ENCODE peak calls at places on chromosomes 11 and 22, in five cellular contexts. One of them, this sample, is unnamed.
A peak's percentile ranks its signal among the peaks of the same experiment; 100 is the strongest.

GRCh38 chr22:44025171-44026065 is 1.3 kb downstream of the PARVB start:
- DNase-seq in stimulated activated CD4-positive, alpha-beta T cell treated with anti-CD3 and anti-CD28 coated beads, Interleukin-1b, Interleukin-23, amount 100 ng/mL, for 48 hours: no peak
- DNase-seq in memory B cell: peak; percentile 84
- DNase-seq in activated T-cell treated with anti-CD3 and anti-CD28 coated beads for 1 hour: no peak
- DNase-seq in A549: no peak
- DNase-seq in this sample: no peak

GRCh38 chr11:118614511-118614910 is 7.1 kb downstream of the PHLDB1 start:
- DNase-seq in memory B cell: no peak
- DNase-seq in stimulated activated CD4-positive, alpha-beta T cell treated with anti-CD3 and anti-CD28 coated beads, Interleukin-1b, Interleukin-23, amount 100 ng/mL, for 48 hours: no peak
- DNase-seq in A549: no peak
- DNase-seq in activated T-cell treated with anti-CD3 and anti-CD28 coated beads for 1 hour: no peak
- DNase-seq in this sample: peak; percentile 33

GRCh38 chr11:64742940-64743590 is 877 bp downstream of the RASGRP2 start:
- DNase-seq in stimulated activated CD4-positive, alpha-beta T cell treated with anti-CD3 and anti-CD28 coated beads, Interleukin-1b, Interleukin-23, amount 100 ng/mL, for 48 hours: peak; percentile 65
- DNase-seq in memory B cell: peak; percentile 83
- DNase-seq in activated T-cell treated with anti-CD3 and anti-CD28 coated beads for 1 hour: peak; percentile 67
- DNase-seq in A549: peak; percentile 48
- DNase-seq in this sample: peak; percentile 76

GRCh38 chr11:71927813-71928738 is at the start of gene XNDC1N:
- DNase-seq in stimulated activated CD4-positive, alpha-beta T cell treated with anti-CD3 and anti-CD28 coated beads, Interleukin-1b, Interleukin-23, amount 100 ng/mL, for 48 hours: peak; percentile 77
- DNase-seq in A549: peak; percentile 90
- DNase-seq in activated T-cell treated with anti-CD3 and anti-CD28 coated beads for 1 hour: peak; percentile 23
- DNase-seq in memory B cell: no peak
- DNase-seq in this sample: peak; percentile 80

GRCh38 chr11:65185869-65186341 is 4.2 kb downstream of the CAPN1 start:
- DNase-seq in memory B cell: no peak
- DNase-seq in A549: no peak
- DNase-seq in stimulated activated CD4-positive, alpha-beta T cell treated with anti-CD3 and anti-CD28 coated beads, Interleukin-1b, Interleukin-23, amount 100 ng/mL, for 48 hours: no peak
- DNase-seq in activated T-cell treated with anti-CD3 and anti-CD28 coated beads for 1 hour: no peak
- DNase-seq in this sample: no peak

GRCh38 chr11:115944596-115944995 is 440.4 kb upstream of the CADM1 start:
- DNase-seq in A549: no peak
- DNase-seq in activated T-cell treated with anti-CD3 and anti-CD28 coated beads for 1 hour: no peak
- DNase-seq in memory B cell: no peak
- DNase-seq in stimulated activated CD4-positive, alpha-beta T cell treated with anti-CD3 and anti-CD28 coated beads, Interleukin-1b, Interleukin-23, amount 100 ng/mL, for 48 hours: no peak
- DNase-seq in this sample: no peak

GRCh38 chr22:31920306-31920705 is 24.0 kb upstream of the YWHAH start:
- DNase-seq in stimulated activated CD4-positive, alpha-beta T cell treated with anti-CD3 and anti-CD28 coated beads, Interleukin-1b, Interleukin-23, amount 100 ng/mL, for 48 hours: no peak
- DNase-seq in memory B cell: no peak
- DNase-seq in A549: no peak
- DNase-seq in activated T-cell treated with anti-CD3 and anti-CD28 coated beads for 1 hour: no peak
- DNase-seq in this sample: no peak

GRCh38 chr11:34651551-34651950 is 30.7 kb downstream of the EHF start:
- DNase-seq in activated T-cell treated with anti-CD3 and anti-CD28 coated beads for 1 hour: no peak
- DNase-seq in memory B cell: no peak
- DNase-seq in A549: no peak
- DNase-seq in stimulated activated CD4-positive, alpha-beta T cell treated with anti-CD3 and anti-CD28 coated beads, Interleukin-1b, Interleukin-23, amount 100 ng/mL, for 48 hours: no peak
- DNase-seq in this sample: no peak

GRCh38 chr11:120819437-120819836 is 204.5 kb upstream of the TBCEL start:
- DNase-seq in A549: no peak
- DNase-seq in memory B cell: no peak
- DNase-seq in activated T-cell treated with anti-CD3 and anti-CD28 coated beads for 1 hour: no peak
- DNase-seq in stimulated activated CD4-positive, alpha-beta T cell treated with anti-CD3 and anti-CD28 coated beads, Interleukin-1b, Interleukin-23, amount 100 ng/mL, for 48 hours: no peak
- DNase-seq in this sample: no peak

GRCh38 chr11:64444838-64445441 is 86.0 kb downstream of the RPS6KA4 start:
- DNase-seq in A549: peak; percentile 61
- DNase-seq in stimulated activated CD4-positive, alpha-beta T cell treated with anti-CD3 and anti-CD28 coated beads, Interleukin-1b, Interleukin-23, amount 100 ng/mL, for 48 hours: no peak
- DNase-seq in memory B cell: no peak
- DNase-seq in activated T-cell treated with anti-CD3 and anti-CD28 coated beads for 1 hour: no peak
- DNase-seq in this sample: no peak

GRCh38 chr11:61377461-61378160 is 14.8 kb upstream of the TMEM216 start:
- DNase-seq in stimulated activated CD4-positive, alpha-beta T cell treated with anti-CD3 and anti-CD28 coated beads, Interleukin-1b, Interleukin-23, amount 100 ng/mL, for 48 hours: no peak
- DNase-seq in A549: no peak
- DNase-seq in memory B cell: no peak
- DNase-seq in activated T-cell treated with anti-CD3 and anti-CD28 coated beads for 1 hour: no peak
- DNase-seq in this sample: no peak

GRCh38 chr11:76265771-76266241 is 59.5 kb upstream of the WNT11 start:
- DNase-seq in memory B cell: no peak
- DNase-seq in stimulated activated CD4-positive, alpha-beta T cell treated with anti-CD3 and anti-CD28 coated beads, Interleukin-1b, Interleukin-23, amount 100 ng/mL, for 48 hours: no peak
- DNase-seq in activated T-cell treated with anti-CD3 and anti-CD28 coated beads for 1 hour: no peak
- DNase-seq in A549: no peak
- DNase-seq in this sample: no peak

GRCh38 chr11:123173856-123174186 is 21.2 kb downstream of the CLMP start:
- DNase-seq in activated T-cell treated with anti-CD3 and anti-CD28 coated beads for 1 hour: no peak
- DNase-seq in stimulated activated CD4-positive, alpha-beta T cell treated with anti-CD3 and anti-CD28 coated beads, Interleukin-1b, Interleukin-23, amount 100 ng/mL, for 48 hours: no peak
- DNase-seq in memory B cell: no peak
- DNase-seq in A549: no peak
- DNase-seq in this sample: no peak

GRCh38 chr11:133530501-133530835 is 1.8 kb downstream of the OPCML start:
- DNase-seq in activated T-cell treated with anti-CD3 and anti-CD28 coated beads for 1 hour: no peak
- DNase-seq in memory B cell: no peak
- DNase-seq in A549: no peak
- DNase-seq in stimulated activated CD4-positive, alpha-beta T cell treated with anti-CD3 and anti-CD28 coated beads, Interleukin-1b, Interleukin-23, amount 100 ng/mL, for 48 hours: no peak
- DNase-seq in this sample: peak; percentile 65

GRCh38 chr11:40381481-40381880 is 1078.0 kb downstream of the LRRC4C start:
- DNase-seq in activated T-cell treated with anti-CD3 and anti-CD28 coated beads for 1 hour: no peak
- DNase-seq in A549: no peak
- DNase-seq in memory B cell: no peak
- DNase-seq in stimulated activated CD4-positive, alpha-beta T cell treated with anti-CD3 and anti-CD28 coated beads, Interleukin-1b, Interleukin-23, amount 100 ng/mL, for 48 hours: no peak
- DNase-seq in this sample: no peak

GRCh38 chr11:66549696-66550095 is 3.0 kb downstream of the ACTN3 start:
- DNase-seq in activated T-cell treated with anti-CD3 and anti-CD28 coated beads for 1 hour: no peak
- DNase-seq in memory B cell: no peak
- DNase-seq in A549: no peak
- DNase-seq in stimulated activated CD4-positive, alpha-beta T cell treated with anti-CD3 and anti-CD28 coated beads, Interleukin-1b, Interleukin-23, amount 100 ng/mL, for 48 hours: no peak
- DNase-seq in this sample: no peak

GRCh38 chr11:95148421-95148820 is 58.8 kb downstream of the ENDOD1 start:
- DNase-seq in A549: no peak
- DNase-seq in stimulated activated CD4-positive, alpha-beta T cell treated with anti-CD3 and anti-CD28 coated beads, Interleukin-1b, Interleukin-23, amount 100 ng/mL, for 48 hours: no peak
- DNase-seq in memory B cell: no peak
- DNase-seq in activated T-cell treated with anti-CD3 and anti-CD28 coated beads for 1 hour: no peak
- DNase-seq in this sample: no peak

GRCh38 chr22:43001271-43002197 is 13.4 kb downstream of the PACSIN2 start:
- DNase-seq in activated T-cell treated with anti-CD3 and anti-CD28 coated beads for 1 hour: no peak
- DNase-seq in memory B cell: no peak
- DNase-seq in stimulated activated CD4-positive, alpha-beta T cell treated with anti-CD3 and anti-CD28 coated beads, Interleukin-1b, Interleukin-23, amount 100 ng/mL, for 48 hours: no peak
- DNase-seq in A549: no peak
- DNase-seq in this sample: no peak

GRCh38 chr11:68015467-68015866 is 5.3 kb downstream of the ALDH3B1 start:
- DNase-seq in stimulated activated CD4-positive, alpha-beta T cell treated with anti-CD3 and anti-CD28 coated beads, Interleukin-1b, Interleukin-23, amount 100 ng/mL, for 48 hours: no peak
- DNase-seq in memory B cell: no peak
- DNase-seq in A549: no peak
- DNase-seq in activated T-cell treated with anti-CD3 and anti-CD28 coated beads for 1 hour: no peak
- DNase-seq in this sample: no peak

This sample was measured in H9.